ENCODE peak calls at places on chromosomes 13 and 19, in five cellular contexts. One of them, this sample, is unnamed.

GRCh38 chr13:95607363-95607762 is 37.1 kb downstream of the DZIP1 start:
- DNase-seq in heart right ventricle: no peak
- DNase-seq in sigmoid colon: no peak
- DNase-seq in neuronal stem cell: no peak
- DNase-seq in A549: no peak
- DNase-seq in this sample: no peak

GRCh38 chr19:5648464-5648863 is 25.6 kb downstream of the SAFB start:
- DNase-seq in heart right ventricle: no peak
- DNase-seq in sigmoid colon: no peak
- DNase-seq in neuronal stem cell: no peak
- DNase-seq in A549: no peak
- DNase-seq in this sample: no peak

GRCh38 chr13:26784704-26785639 is 24.4 kb upstream of the GPR12 start:
- DNase-seq in heart right ventricle: no peak
- DNase-seq in sigmoid colon: no peak
- DNase-seq in neuronal stem cell: no peak
- DNase-seq in A549: no peak
- DNase-seq in this sample: peak; percentile 1

GRCh38 chr13:103101500-103101899 is 35.3 kb upstream of the SLC10A2 start:
- DNase-seq in heart right ventricle: no peak
- DNase-seq in sigmoid colon: no peak
- DNase-seq in neuronal stem cell: no peak
- DNase-seq in A549: no peak
- DNase-seq in this sample: no peak

GRCh38 chr13:83065136-83065535 is 817.1 kb downstream of the SLITRK1 start:
- DNase-seq in heart right ventricle: no peak
- DNase-seq in sigmoid colon: peak; percentile 93
- DNase-seq in neuronal stem cell: no peak
- DNase-seq in A549: no peak
- DNase-seq in this sample: no peak

GRCh38 chr13:25489238-25489637 is 117.5 kb downstream of the ATP8A2 start:
- DNase-seq in heart right ventricle: no peak
- DNase-seq in sigmoid colon: no peak
- DNase-seq in neuronal stem cell: no peak
- DNase-seq in A549: no peak
- DNase-seq in this sample: no peak

GRCh38 chr13:49641810-49642291 is 13.5 kb downstream of the ARL11 start:
- DNase-seq in heart right ventricle: peak; percentile 31
- DNase-seq in sigmoid colon: peak; percentile 81
- DNase-seq in neuronal stem cell: no peak
- DNase-seq in A549: no peak
- DNase-seq in this sample: no peak

GRCh38 chr13:84609716-84610115 is 727.4 kb upstream of the SLITRK1 start:
- DNase-seq in heart right ventricle: no peak
- DNase-seq in sigmoid colon: no peak
- DNase-seq in neuronal stem cell: no peak
- DNase-seq in A549: no peak
- DNase-seq in this sample: no peak

GRCh38 chr13:32045963-32046785 is 14.6 kb downstream of the FRY start:
- DNase-seq in heart right ventricle: no peak
- DNase-seq in sigmoid colon: no peak
- DNase-seq in neuronal stem cell: no peak
- DNase-seq in A549: no peak
- DNase-seq in this sample: peak; percentile 21

GRCh38 chr13:43835701-43836100 is 43.8 kb downstream of the CCDC122 start:
- DNase-seq in heart right ventricle: no peak
- DNase-seq in sigmoid colon: no peak
- DNase-seq in neuronal stem cell: no peak
- DNase-seq in A549: no peak
- DNase-seq in this sample: no peak

GRCh38 chr13:43830481-43830873 is 43.7 kb upstream of the ENOX1 start:
- DNase-seq in heart right ventricle: no peak
- DNase-seq in sigmoid colon: no peak
- DNase-seq in neuronal stem cell: no peak
- DNase-seq in A549: no peak
- DNase-seq in this sample: no peak

DNA sequence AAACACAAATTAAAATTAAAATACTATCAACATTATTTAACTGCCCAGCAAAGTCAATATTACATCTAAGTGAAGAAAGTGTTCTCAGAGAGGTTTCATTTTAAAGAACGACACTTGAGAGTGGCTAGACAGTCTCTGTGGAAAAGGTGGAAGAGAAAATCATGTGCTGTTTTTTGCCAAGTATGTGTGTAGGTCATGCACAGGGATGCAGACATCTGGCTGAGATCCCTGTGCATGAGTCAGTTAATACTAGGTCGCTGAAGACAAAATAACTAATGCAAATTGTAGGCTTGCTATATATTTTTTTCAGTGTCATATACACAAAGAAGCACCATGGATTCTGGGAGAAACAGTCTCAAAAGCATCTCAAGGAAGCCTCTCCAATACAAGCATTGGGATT is 44.3 kb upstream of the ENOX1 start:
- DNase-seq in heart right ventricle: no peak
- DNase-seq in sigmoid colon: no peak
- DNase-seq in neuronal stem cell: no peak
- DNase-seq in A549: no peak
- DNase-seq in this sample: no peak
- H3K4me3 ChIP-seq in heart right ventricle: no peak overlapping the region
- H3K4me3 ChIP-seq in sigmoid colon: no peak overlapping the region
- H3K4me3 ChIP-seq in neuronal stem cell: no peak overlapping the region
- H3K4me3 ChIP-seq in A549: no peak overlapping the region
- H3K4me3 ChIP-seq in this sample: no peak overlapping the region

GRCh38 chr19:30225615-30226463 is 146.3 kb upstream of the ZNF536 start:
- DNase-seq in heart right ventricle: no peak
- DNase-seq in sigmoid colon: peak; percentile 44
- DNase-seq in neuronal stem cell: no peak
- DNase-seq in A549: peak; percentile 38
- DNase-seq in this sample: no peak
- H3K4me3 ChIP-seq in heart right ventricle: peak overlapping the region; percentile 47
- H3K4me3 ChIP-seq in sigmoid colon: peak overlapping the region; percentile 62
- H3K4me3 ChIP-seq in neuronal stem cell: peak overlapping the region; percentile 74
- H3K4me3 ChIP-seq in A549: peak overlapping the region; percentile 71
- H3K4me3 ChIP-seq in this sample: no peak overlapping the region

GRCh38 chr19:34429553-34429952 is 1.4 kb downstream of the UBA2 start:
- DNase-seq in heart right ventricle: no peak
- DNase-seq in sigmoid colon: no peak
- DNase-seq in neuronal stem cell: no peak
- DNase-seq in A549: no peak
- DNase-seq in this sample: no peak
- H3K4me3 ChIP-seq in heart right ventricle: peak overlapping the region; percentile 87
- H3K4me3 ChIP-seq in sigmoid colon: peak overlapping the region; percentile 97
- H3K4me3 ChIP-seq in neuronal stem cell: peak overlapping the region; percentile 100
- H3K4me3 ChIP-seq in A549: peak overlapping the region; percentile 78
- H3K4me3 ChIP-seq in this sample: peak overlapping the region; percentile 81

GRCh38 chr19:37303591-37304171 is 67.2 kb upstream of the ZNF527 start:
- DNase-seq in heart right ventricle: no peak
- DNase-seq in sigmoid colon: peak; percentile 55
- DNase-seq in neuronal stem cell: no peak
- DNase-seq in A549: no peak
- DNase-seq in this sample: no peak
- H3K4me3 ChIP-seq in heart right ventricle: peak overlapping the region; percentile 48
- H3K4me3 ChIP-seq in sigmoid colon: peak overlapping the region; percentile 48
- H3K4me3 ChIP-seq in neuronal stem cell: no peak overlapping the region
- H3K4me3 ChIP-seq in A549: no peak overlapping the region
- H3K4me3 ChIP-seq in this sample: no peak overlapping the region

DNA sequence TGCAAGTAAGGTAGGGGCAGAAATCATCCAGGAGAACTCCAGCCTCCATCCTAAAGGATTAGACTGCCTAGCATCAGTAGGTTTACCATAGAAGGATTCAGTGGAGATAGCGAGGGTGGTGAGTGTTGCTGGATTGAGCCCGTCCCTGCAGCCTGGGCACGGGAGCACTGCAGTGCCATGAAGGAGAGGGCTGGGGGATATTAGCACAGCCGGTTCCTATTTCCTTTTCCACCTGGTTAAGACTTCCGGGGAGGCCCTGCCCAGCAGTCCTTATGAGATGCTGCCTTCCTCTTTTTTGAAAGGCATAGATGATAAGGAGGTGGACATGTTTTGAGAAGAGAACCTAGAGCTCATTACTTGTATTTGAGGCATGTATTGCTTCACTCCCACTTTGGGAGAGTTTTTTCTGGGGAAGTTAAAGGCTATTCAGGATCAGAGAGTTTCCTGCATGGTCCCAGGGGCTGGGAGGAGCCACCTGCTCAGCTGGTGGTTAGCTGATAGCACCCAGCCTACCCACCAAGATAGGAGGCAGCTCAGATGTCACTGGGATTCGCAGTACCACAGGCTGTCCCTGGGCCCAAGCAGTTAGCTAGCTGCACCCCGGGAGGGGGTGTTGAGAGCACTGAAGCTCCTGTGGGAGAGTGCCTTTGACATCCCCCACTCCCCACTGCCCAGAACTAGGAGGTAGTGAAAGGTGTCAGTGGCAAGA is 17.2 kb downstream of the ACTN4 start:
- DNase-seq in heart right ventricle: no peak
- DNase-seq in sigmoid colon: no peak
- DNase-seq in neuronal stem cell: no peak
- DNase-seq in A549: no peak
- DNase-seq in this sample: no peak
- H3K4me3 ChIP-seq in heart right ventricle: peak overlapping the region; percentile 2
- H3K4me3 ChIP-seq in sigmoid colon: peak overlapping the region; percentile 11
- H3K4me3 ChIP-seq in neuronal stem cell: no peak overlapping the region
- H3K4me3 ChIP-seq in A549: no peak overlapping the region
- H3K4me3 ChIP-seq in this sample: no peak overlapping the region

DNA sequence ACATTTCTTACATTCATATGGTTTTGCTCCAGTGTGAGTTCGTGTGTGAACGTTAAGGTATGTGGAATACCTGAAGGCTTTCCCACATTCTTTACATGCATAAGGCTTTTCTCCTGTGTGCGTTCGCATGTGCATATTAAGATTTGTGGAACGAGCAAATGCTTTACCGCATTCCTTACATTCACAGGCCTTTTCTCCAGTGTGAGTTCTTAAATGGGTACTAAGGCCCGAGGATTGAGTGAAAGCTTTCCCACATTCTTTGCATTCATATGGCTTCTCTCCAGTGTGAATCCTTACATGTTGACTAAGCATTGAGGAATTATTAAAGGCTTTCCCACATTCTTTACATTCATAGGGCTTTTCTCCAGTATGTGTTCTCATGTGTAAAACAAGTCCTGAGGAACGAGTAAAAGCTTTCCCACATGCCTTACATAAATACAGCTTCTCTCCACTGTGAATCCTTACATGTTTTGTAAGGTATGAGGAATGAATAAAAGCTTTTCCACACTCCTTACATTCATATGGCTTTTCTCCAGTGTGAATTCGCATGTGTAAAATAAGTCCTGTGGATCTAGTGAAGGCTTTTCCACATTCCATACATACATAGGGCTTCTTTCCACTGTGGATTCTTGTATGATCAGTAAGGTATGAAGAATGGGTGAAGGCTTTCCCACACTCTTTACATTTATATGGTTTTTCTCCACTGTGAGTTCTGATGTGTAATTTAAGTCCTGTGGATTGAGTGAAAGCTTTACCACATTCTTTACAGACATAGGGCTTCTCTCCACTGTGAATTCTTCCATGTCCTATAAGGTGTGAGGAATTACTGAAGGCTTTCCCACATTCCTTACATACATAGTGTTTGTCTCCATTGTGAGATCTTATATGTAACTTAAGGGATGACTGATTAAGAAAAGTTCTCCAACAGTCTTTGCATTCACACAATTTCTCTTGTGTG is 10.7 kb downstream of the ZNF846 start:
- DNase-seq in heart right ventricle: no peak
- DNase-seq in sigmoid colon: no peak
- DNase-seq in neuronal stem cell: no peak
- DNase-seq in A549: no peak
- DNase-seq in this sample: no peak
- H3K4me3 ChIP-seq in heart right ventricle: no peak overlapping the region
- H3K4me3 ChIP-seq in sigmoid colon: no peak overlapping the region
- H3K4me3 ChIP-seq in neuronal stem cell: no peak overlapping the region
- H3K4me3 ChIP-seq in A549: no peak overlapping the region
- H3K4me3 ChIP-seq in this sample: no peak overlapping the region

DNA sequence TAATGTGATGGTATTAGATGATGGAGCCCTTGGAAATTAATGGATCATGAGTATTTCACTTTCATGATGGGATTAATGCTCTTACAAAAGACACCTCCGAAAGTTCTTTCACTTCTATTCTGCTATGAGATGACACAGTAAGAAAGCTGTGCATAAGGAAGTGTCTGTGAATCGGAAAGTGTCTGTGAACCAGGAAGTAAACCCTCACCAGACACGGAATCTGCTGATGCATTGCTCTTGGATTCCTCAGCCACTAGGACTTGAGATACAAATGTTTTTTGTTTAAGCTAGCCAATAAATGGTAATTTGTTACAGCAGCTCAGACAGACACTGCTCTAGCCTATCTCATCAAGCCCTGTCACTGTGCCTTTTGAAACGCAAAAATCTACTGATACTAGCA is 440.4 kb upstream of the PRR20A start:
- DNase-seq in heart right ventricle: no peak
- DNase-seq in sigmoid colon: no peak
- DNase-seq in neuronal stem cell: no peak
- DNase-seq in A549: no peak
- DNase-seq in this sample: no peak
- H3K4me3 ChIP-seq in heart right ventricle: no peak overlapping the region
- H3K4me3 ChIP-seq in sigmoid colon: no peak overlapping the region
- H3K4me3 ChIP-seq in neuronal stem cell: no peak overlapping the region
- H3K4me3 ChIP-seq in A549: no peak overlapping the region
- H3K4me3 ChIP-seq in this sample: no peak overlapping the region

GRCh38 chr19:13795595-13796300 is 505 bp downstream of the ZSWIM4 start:
- DNase-seq in heart right ventricle: no peak
- DNase-seq in sigmoid colon: no peak
- DNase-seq in neuronal stem cell: no peak
- DNase-seq in A549: peak; percentile 20
- DNase-seq in this sample: peak; percentile 43

GRCh38 chr19:13797870-13798269 is 2.6 kb downstream of the ZSWIM4 start:
- DNase-seq in heart right ventricle: no peak
- DNase-seq in sigmoid colon: no peak
- DNase-seq in neuronal stem cell: no peak
- DNase-seq in A549: no peak
- DNase-seq in this sample: no peak

GRCh38 chr19:13796301-13797057 is 1.2 kb downstream of the ZSWIM4 start:
- DNase-seq in heart right ventricle: peak; percentile 84
- DNase-seq in sigmoid colon: peak; percentile 92
- DNase-seq in neuronal stem cell: no peak
- DNase-seq in A549: peak; percentile 68
- DNase-seq in this sample: peak; percentile 65

GRCh38 chr19:13794752-13795589 is at the start of gene ZSWIM4:
- DNase-seq in heart right ventricle: peak; percentile 99
- DNase-seq in sigmoid colon: peak; percentile 100
- DNase-seq in neuronal stem cell: peak; percentile 100
- DNase-seq in A549: peak; percentile 86
- DNase-seq in this sample: peak; percentile 99

GRCh38 chr19:13797058-13797440 is 1.8 kb downstream of the ZSWIM4 start:
- DNase-seq in heart right ventricle: no peak
- DNase-seq in sigmoid colon: no peak
- DNase-seq in neuronal stem cell: no peak
- DNase-seq in A549: no peak
- DNase-seq in this sample: no peak
- H3K4me3 ChIP-seq in heart right ventricle: no peak overlapping the region
- H3K4me3 ChIP-seq in sigmoid colon: peak overlapping the region; percentile 66
- H3K4me3 ChIP-seq in neuronal stem cell: peak overlapping the region; percentile 94
- H3K4me3 ChIP-seq in A549: peak overlapping the region; percentile 99
- H3K4me3 ChIP-seq in this sample: peak overlapping the region; percentile 87

DNA sequence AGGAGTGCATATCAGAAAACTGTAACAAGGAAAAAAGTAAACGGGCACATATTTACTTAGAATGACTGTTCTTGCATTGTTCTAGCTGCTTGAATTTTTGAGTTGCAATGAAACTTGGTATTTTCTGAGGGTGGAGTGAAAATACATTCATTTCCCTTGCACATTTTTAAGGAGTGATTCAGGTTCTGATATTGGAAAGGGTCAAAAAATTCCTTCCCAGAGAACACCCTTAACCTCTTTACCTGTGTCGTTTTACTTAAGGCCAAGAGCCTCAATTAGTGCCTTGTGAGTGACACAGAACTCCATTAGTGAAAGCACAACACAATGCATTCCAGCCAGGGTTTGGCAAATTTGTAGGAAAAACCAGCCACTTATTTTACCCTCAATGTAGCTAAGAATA is 2.3 kb downstream of the ITGBL1 start:
- DNase-seq in heart right ventricle: no peak
- DNase-seq in sigmoid colon: no peak
- DNase-seq in neuronal stem cell: no peak
- DNase-seq in A549: no peak
- DNase-seq in this sample: no peak
- H3K4me3 ChIP-seq in heart right ventricle: no peak overlapping the region
- H3K4me3 ChIP-seq in sigmoid colon: no peak overlapping the region
- H3K4me3 ChIP-seq in neuronal stem cell: no peak overlapping the region
- H3K4me3 ChIP-seq in A549: no peak overlapping the region
- H3K4me3 ChIP-seq in this sample: no peak overlapping the region